ENCODE peak calls at places on chromosome 4, in ten cellular contexts. K is activated CD8-positive, alpha-beta memory T cell treated with anti-CD3 and anti-CD28 coated beads for 1 hour; R is brain microvascular endothelial cell; M is HEK293T; B is GM10248; A is stimulated activated naive B cell treated with anti-CD40 and anti-IgM and Interleukin-4, amounts not matched to agents 10 μg/mL and 1 μg/mL and 100 μg/mL, for 72 hours; T is endodermal cell; Z is ovary; I is SK-N-SH; P is CD4-positive, alpha-beta memory T cell. H is an unnamed sample.

GRCh38 chr4:3470244-3471097 is 7.4 kb downstream of the DOK7 start:
- DNase-seq in K (no peak), R (no peak), M (no peak), B (no peak), A (no peak), T (no peak), Z (no peak), I (no peak), P (no peak), H (no peak)

GRCh38 chr4:108978066-108978465 is 215.2 kb upstream of the ETNPPL start:
- DNase-seq in K (no peak), R (no peak), M (no peak), B (no peak), A (no peak), T (no peak), Z (no peak), I (no peak), P (no peak), H (no peak)

GRCh38 chr4:140645614-140646412 is 77.1 kb upstream of the UCP1 start:
- DNase-seq in K (no peak), R (no peak), M (no peak), B (no peak), A (no peak), T (no peak), Z (no peak), I (no peak), P (no peak), H (no peak)

GRCh38 chr4:64248151-64248550 is 161.1 kb downstream of the TECRL start:
- DNase-seq in K (no peak), R (no peak), M (no peak), B (no peak), A (no peak), T (no peak), Z (no peak), I (no peak), P (no peak), H (no peak)

GRCh38 chr4:5715357-5715756 is 4.4 kb downstream of the EVC start:
- DNase-seq in K (no peak), R (no peak), M (no peak), B (no peak), A (no peak), T (no peak), Z (no peak), I (no peak), P (no peak), H (no peak)

GRCh38 chr4:32010221-32010620 is 1290.1 kb downstream of the PCDH7 start:
- DNase-seq in K (no peak), R (peak), M (no peak), B (no peak), A (no peak), T (peak), Z (no peak), I (no peak), P (no peak), H (no peak)

GRCh38 chr4:95102391-95102790 is 344.6 kb downstream of the BMPR1B start:
- DNase-seq in K (no peak), R (no peak), M (no peak), B (no peak), A (no peak), T (no peak), Z (no peak), I (no peak), P (no peak), H (no peak)

GRCh38 chr4:168995537-168996295 is 14.3 kb downstream of the CBR4 start:
- DNase-seq in K (no peak), R (no peak), M (no peak), B (no peak), A (no peak), T (no peak), Z (no peak), I (no peak), P (no peak), H (no peak)

GRCh38 chr4:22385615-22386014 is 130.3 kb downstream of the ADGRA3 start:
- DNase-seq in K (no peak), R (no peak), M (no peak), B (no peak), A (no peak), T (no peak), Z (no peak), I (no peak), P (no peak), H (no peak)

GRCh38 chr4:85842540-85842939 is 367.6 kb downstream of the ARHGAP24 start:
- DNase-seq in K (no peak), R (no peak), M (no peak), B (no peak), A (peak), T (no peak), Z (no peak), I (no peak), P (no peak), H (no peak)

H was measured in GM12864.